ENCODE peak calls at places on chromosome 5, in six cellular contexts. One of them, this sample, is unnamed.

GRCh38 chr5:150162142-150162513 is 4.5 kb upstream of the CDX1 start:
- DNase-seq in endothelial cell: no peak
- DNase-seq in tibial nerve: no peak
- DNase-seq in MM.1S: no peak
- DNase-seq in upper lobe of right lung: no peak
- DNase-seq in foreskin fibroblast: no peak
- DNase-seq in this sample: no peak

GRCh38 chr5:157828031-157828948 is 30.7 kb downstream of the CLINT1 start:
- DNase-seq in tibial nerve: no peak
- DNase-seq in upper lobe of right lung: no peak
- DNase-seq in foreskin fibroblast: no peak
- DNase-seq in MM.1S: peak
- DNase-seq in endothelial cell: no peak
- DNase-seq in this sample: no peak

GRCh38 chr5:131810510-131811249 is 13.9 kb upstream of the FNIP1 start:
- DNase-seq in upper lobe of right lung: no peak
- DNase-seq in MM.1S: peak
- DNase-seq in tibial nerve: no peak
- DNase-seq in foreskin fibroblast: no peak
- DNase-seq in endothelial cell: peak
- DNase-seq in this sample: peak

GRCh38 chr5:175711472-175712312 is 53.8 kb downstream of the HRH2 start:
- DNase-seq in upper lobe of right lung: peak
- DNase-seq in tibial nerve: no peak
- DNase-seq in MM.1S: no peak
- DNase-seq in endothelial cell: no peak
- DNase-seq in foreskin fibroblast: no peak
- DNase-seq in this sample: no peak

GRCh38 chr5:148915224-148915803 is 88.9 kb downstream of the ADRB2 start:
- DNase-seq in endothelial cell: no peak
- DNase-seq in foreskin fibroblast: no peak
- DNase-seq in MM.1S: no peak
- DNase-seq in tibial nerve: no peak
- DNase-seq in upper lobe of right lung: no peak
- DNase-seq in this sample: no peak

GRCh38 chr5:19950897-19951296 is 37.1 kb downstream of the CDH18 start:
- DNase-seq in endothelial cell: no peak
- DNase-seq in upper lobe of right lung: no peak
- DNase-seq in foreskin fibroblast: no peak
- DNase-seq in MM.1S: no peak
- DNase-seq in tibial nerve: no peak
- DNase-seq in this sample: no peak

GRCh38 chr5:10343486-10343885 is 10.0 kb upstream of the MARCHF6 start:
- DNase-seq in foreskin fibroblast: peak
- DNase-seq in endothelial cell: no peak
- DNase-seq in MM.1S: no peak
- DNase-seq in tibial nerve: no peak
- DNase-seq in upper lobe of right lung: no peak
- DNase-seq in this sample: no peak

GRCh38 chr5:178272591-178272990 is 40.0 kb upstream of the PHYKPL start:
- DNase-seq in upper lobe of right lung: no peak
- DNase-seq in MM.1S: no peak
- DNase-seq in tibial nerve: no peak
- DNase-seq in foreskin fibroblast: no peak
- DNase-seq in endothelial cell: no peak
- DNase-seq in this sample: no peak

GRCh38 chr5:71533614-71534013 is 53.5 kb upstream of the MCCC2 start:
- DNase-seq in MM.1S: no peak
- DNase-seq in foreskin fibroblast: peak
- DNase-seq in tibial nerve: no peak
- DNase-seq in upper lobe of right lung: no peak
- DNase-seq in endothelial cell: no peak
- DNase-seq in this sample: peak

GRCh38 chr5:180602481-180603075 is 11.3 kb upstream of the SCGB3A1 start:
- DNase-seq in upper lobe of right lung: peak
- DNase-seq in foreskin fibroblast: no peak
- DNase-seq in MM.1S: no peak
- DNase-seq in tibial nerve: no peak
- DNase-seq in endothelial cell: peak
- DNase-seq in this sample: peak

GRCh38 chr5:138873096-138873885 is 1.8 kb downstream of the LRRTM2 start:
- DNase-seq in upper lobe of right lung: no peak
- DNase-seq in MM.1S: no peak
- DNase-seq in endothelial cell: no peak
- DNase-seq in foreskin fibroblast: no peak
- DNase-seq in tibial nerve: no peak
- DNase-seq in this sample: no peak

GRCh38 chr5:89869346-89869745 is 540.2 kb downstream of the CETN3 start:
- DNase-seq in endothelial cell: no peak
- DNase-seq in MM.1S: no peak
- DNase-seq in tibial nerve: no peak
- DNase-seq in upper lobe of right lung: no peak
- DNase-seq in foreskin fibroblast: no peak
- DNase-seq in this sample: no peak

GRCh38 chr5:77545285-77545684 is 53.2 kb upstream of the WDR41 start:
- DNase-seq in MM.1S: no peak
- DNase-seq in tibial nerve: no peak
- DNase-seq in endothelial cell: no peak
- DNase-seq in upper lobe of right lung: no peak
- DNase-seq in foreskin fibroblast: no peak
- DNase-seq in this sample: no peak

GRCh38 chr5:125696762-125697161 is 726.4 kb upstream of the GRAMD2B start:
- DNase-seq in MM.1S: no peak
- DNase-seq in foreskin fibroblast: peak
- DNase-seq in upper lobe of right lung: no peak
- DNase-seq in endothelial cell: no peak
- DNase-seq in tibial nerve: peak
- DNase-seq in this sample: no peak

GRCh38 chr5:178502401-178503100 is 87.6 kb downstream of the COL23A1 start:
- DNase-seq in tibial nerve: no peak
- DNase-seq in upper lobe of right lung: no peak
- DNase-seq in MM.1S: no peak
- DNase-seq in foreskin fibroblast: peak
- DNase-seq in endothelial cell: no peak
- DNase-seq in this sample: no peak

GRCh38 chr5:158911693-158912363 is 187.9 kb downstream of the EBF1 start:
- DNase-seq in upper lobe of right lung: no peak
- DNase-seq in tibial nerve: no peak
- DNase-seq in foreskin fibroblast: no peak
- DNase-seq in endothelial cell: no peak
- DNase-seq in MM.1S: no peak
- DNase-seq in this sample: no peak

GRCh38 chr5:179953934-179954833 is 46.5 kb upstream of the TBC1D9B start:
- DNase-seq in tibial nerve: no peak
- DNase-seq in MM.1S: no peak
- DNase-seq in foreskin fibroblast: peak
- DNase-seq in upper lobe of right lung: no peak
- DNase-seq in endothelial cell: no peak
- DNase-seq in this sample: no peak

GRCh38 chr5:74624931-74625505 is 15.5 kb downstream of the ENC1 start:
- DNase-seq in upper lobe of right lung: no peak
- DNase-seq in tibial nerve: no peak
- DNase-seq in MM.1S: no peak
- DNase-seq in endothelial cell: no peak
- DNase-seq in foreskin fibroblast: no peak
- DNase-seq in this sample: no peak

GRCh38 chr5:74624501-74624900 is 16.0 kb downstream of the ENC1 start:
- DNase-seq in upper lobe of right lung: no peak
- DNase-seq in tibial nerve: no peak
- DNase-seq in MM.1S: no peak
- DNase-seq in endothelial cell: no peak
- DNase-seq in foreskin fibroblast: no peak
- DNase-seq in this sample: no peak

GRCh38 chr5:74626386-74627222 is 13.9 kb downstream of the ENC1 start:
- DNase-seq in MM.1S: no peak
- DNase-seq in upper lobe of right lung: no peak
- DNase-seq in tibial nerve: no peak
- DNase-seq in foreskin fibroblast: no peak
- DNase-seq in endothelial cell: no peak
- DNase-seq in this sample: no peak

GRCh38 chr5:74624009-74624408 is 16.5 kb downstream of the ENC1 start:
- DNase-seq in tibial nerve: no peak
- DNase-seq in upper lobe of right lung: no peak
- DNase-seq in endothelial cell: no peak
- DNase-seq in foreskin fibroblast: no peak
- DNase-seq in MM.1S: no peak
- DNase-seq in this sample: no peak

GRCh38 chr5:74625742-74626241 is 14.7 kb downstream of the ENC1 start:
- DNase-seq in upper lobe of right lung: no peak
- DNase-seq in endothelial cell: peak
- DNase-seq in foreskin fibroblast: no peak
- DNase-seq in MM.1S: no peak
- DNase-seq in tibial nerve: no peak
- DNase-seq in this sample: no peak
- TF ChIP-seq CTCF in upper lobe of right lung: no peak
- TF ChIP-seq CTCF in endothelial cell: peak
- TF ChIP-seq CTCF in foreskin fibroblast: no peak
- TF ChIP-seq CTCF in MM.1S: no peak
- TF ChIP-seq CTCF in tibial nerve: no peak
- TF ChIP-seq CTCF in this sample: no peak

DNA sequence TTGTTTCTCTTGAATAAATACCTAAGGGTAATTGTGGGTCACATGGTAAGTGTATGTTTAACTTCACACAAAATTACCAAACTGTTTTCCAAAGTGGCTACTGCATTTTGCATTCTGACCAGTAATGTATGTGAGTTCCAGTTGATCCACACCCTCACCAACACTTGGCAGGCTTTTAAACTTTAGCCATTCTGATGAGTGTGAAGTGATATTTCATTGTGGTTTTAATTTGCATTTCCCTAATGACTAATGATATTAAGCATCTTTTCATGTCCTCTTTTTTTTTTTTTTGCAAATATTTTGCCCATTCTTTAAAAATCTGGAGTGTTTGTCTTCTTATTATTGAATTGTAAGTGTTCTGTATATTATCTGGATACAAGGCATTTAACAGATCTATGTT is 53.5 kb upstream of the MAST4 start:
- DNase-seq in MM.1S: no peak
- DNase-seq in upper lobe of right lung: no peak
- DNase-seq in tibial nerve: no peak
- DNase-seq in foreskin fibroblast: no peak
- DNase-seq in endothelial cell: no peak
- DNase-seq in this sample: no peak
- TF ChIP-seq CTCF in MM.1S: no peak
- TF ChIP-seq CTCF in upper lobe of right lung: no peak
- TF ChIP-seq CTCF in tibial nerve: no peak
- TF ChIP-seq CTCF in foreskin fibroblast: no peak
- TF ChIP-seq CTCF in endothelial cell: no peak
- TF ChIP-seq CTCF in this sample: no peak

GRCh38 chr5:14277407-14278320 is 134.5 kb downstream of the TRIO start:
- DNase-seq in foreskin fibroblast: no peak
- DNase-seq in MM.1S: no peak
- DNase-seq in upper lobe of right lung: no peak
- DNase-seq in endothelial cell: no peak
- DNase-seq in tibial nerve: no peak
- DNase-seq in this sample: no peak
- TF ChIP-seq CTCF in foreskin fibroblast: no peak
- TF ChIP-seq CTCF in MM.1S: no peak
- TF ChIP-seq CTCF in upper lobe of right lung: no peak
- TF ChIP-seq CTCF in endothelial cell: no peak
- TF ChIP-seq CTCF in tibial nerve: no peak
- TF ChIP-seq CTCF in this sample: peak

GRCh38 chr5:52787600-52788504 is at the start of the genes ITGA1 and PELO:
- DNase-seq in endothelial cell: peak
- DNase-seq in MM.1S: peak
- DNase-seq in foreskin fibroblast: peak
- DNase-seq in tibial nerve: peak
- DNase-seq in upper lobe of right lung: peak
- DNase-seq in this sample: peak
- TF ChIP-seq CTCF in endothelial cell: peak
- TF ChIP-seq CTCF in MM.1S: peak
- TF ChIP-seq CTCF in foreskin fibroblast: peak
- TF ChIP-seq CTCF in tibial nerve: no peak
- TF ChIP-seq CTCF in upper lobe of right lung: peak
- TF ChIP-seq CTCF in this sample: peak

GRCh38 chr5:82334856-82335255 is 56.7 kb upstream of the RPS23 start:
- DNase-seq in endothelial cell: no peak
- DNase-seq in tibial nerve: no peak
- DNase-seq in foreskin fibroblast: peak
- DNase-seq in upper lobe of right lung: no peak
- DNase-seq in MM.1S: no peak
- DNase-seq in this sample: no peak

GRCh38 chr5:82335807-82336206 is 57.7 kb upstream of the RPS23 start:
- DNase-seq in MM.1S: no peak
- DNase-seq in endothelial cell: no peak
- DNase-seq in upper lobe of right lung: no peak
- DNase-seq in tibial nerve: no peak
- DNase-seq in foreskin fibroblast: no peak
- DNase-seq in this sample: no peak

GRCh38 chr5:82338731-82339130 is 60.6 kb upstream of the RPS23 start:
- DNase-seq in upper lobe of right lung: no peak
- DNase-seq in endothelial cell: no peak
- DNase-seq in tibial nerve: no peak
- DNase-seq in foreskin fibroblast: no peak
- DNase-seq in MM.1S: no peak
- DNase-seq in this sample: no peak

GRCh38 chr5:82334085-82334680 is 56.0 kb upstream of the RPS23 start:
- DNase-seq in endothelial cell: no peak
- DNase-seq in tibial nerve: no peak
- DNase-seq in MM.1S: no peak
- DNase-seq in foreskin fibroblast: no peak
- DNase-seq in upper lobe of right lung: no peak
- DNase-seq in this sample: no peak

DNA sequence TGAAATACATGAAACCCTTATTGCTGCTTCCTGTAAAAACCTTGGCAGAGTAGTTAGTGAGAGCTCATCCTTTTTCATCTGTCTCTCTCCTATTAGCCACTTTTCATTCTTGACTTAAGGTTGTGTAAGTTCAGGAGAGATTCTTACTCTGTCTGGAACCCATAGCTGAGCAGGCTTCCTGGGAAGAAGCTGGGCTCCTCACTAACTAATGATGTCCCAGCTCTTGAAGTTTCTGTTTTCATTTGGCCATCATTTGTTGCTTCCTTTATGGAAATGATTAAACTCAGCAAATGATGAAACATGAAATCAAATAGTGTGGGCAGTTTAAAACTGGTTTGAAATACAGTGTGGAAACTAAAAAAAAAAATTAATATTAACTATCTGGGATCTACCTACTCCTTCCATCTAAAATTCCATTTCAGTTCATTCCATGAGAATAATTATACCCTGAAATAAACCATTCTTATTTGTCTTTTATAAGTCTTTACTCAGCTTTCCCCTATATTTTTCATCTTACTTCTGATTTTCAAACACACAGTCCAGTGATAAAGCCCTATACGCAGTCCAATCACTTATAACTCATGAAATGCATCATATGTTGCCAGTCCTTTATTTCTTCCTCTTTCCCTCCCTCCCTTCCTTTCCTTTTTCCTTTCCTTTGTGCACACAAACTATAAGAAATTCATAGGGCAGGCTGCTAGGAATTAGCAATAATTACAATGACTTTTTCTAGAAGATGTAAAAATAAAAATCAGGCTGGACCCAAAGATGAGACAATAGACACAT is 58.6 kb upstream of the RPS23 start:
- DNase-seq in MM.1S: no peak
- DNase-seq in foreskin fibroblast: no peak
- DNase-seq in endothelial cell: no peak
- DNase-seq in upper lobe of right lung: no peak
- DNase-seq in tibial nerve: no peak
- DNase-seq in this sample: no peak
- TF ChIP-seq CTCF in MM.1S: no peak
- TF ChIP-seq CTCF in foreskin fibroblast: no peak
- TF ChIP-seq CTCF in endothelial cell: no peak
- TF ChIP-seq CTCF in upper lobe of right lung: no peak
- TF ChIP-seq CTCF in tibial nerve: no peak
- TF ChIP-seq CTCF in this sample: no peak

This sample was measured in GM13977.